ENCODE peak calls at places on chromosome 1, in seven cellular contexts. J is GM12878, W is SK-N-SH, H is H1, G is K562, I is GM12892, S is HepG2. V is an unnamed sample.

GRCh38 chr1:24089743-24090555 is 22.0 kb downstream of the MYOM3 start:
- DNase-seq in J (no peak), W (no peak), H (no peak), G (no peak), I (no peak), S (no peak), V (no peak)

GRCh38 chr1:20322081-20322824 is 31.6 kb downstream of the VWA5B1 start:
- DNase-seq in J (peak), W (no peak), H (no peak), G (no peak), I (peak), S (no peak), V (peak)

GRCh38 chr1:20329793-20330542 is 39.3 kb downstream of the VWA5B1 start:
- DNase-seq in J (no peak), W (no peak), H (peak), G (no peak), I (no peak), S (no peak), V (no peak)

GRCh38 chr1:185574139-185574835 is 159.9 kb upstream of the HMCN1 start:
- DNase-seq in J (no peak), W (no peak), H (no peak), G (no peak), I (no peak), S (no peak), V (no peak)

GRCh38 chr1:112061852-112062451 is 72.5 kb upstream of the KCND3 start:
- DNase-seq in J (no peak), W (no peak), H (no peak), G (no peak), I (no peak), S (no peak), V (no peak)

GRCh38 chr1:35476099-35476674 is 81.0 kb downstream of the KIAA0319L start:
- DNase-seq in J (no peak), W (no peak), H (no peak), G (no peak), I (no peak), S (no peak), V (no peak)

GRCh38 chr1:152502496-152503180 is 8.0 kb upstream of the LCE5A start:
- DNase-seq in J (no peak), W (no peak), H (no peak), G (no peak), I (no peak), S (no peak), V (no peak)

GRCh38 chr1:200291106-200291505 is 118.7 kb downstream of the ZNF281 start:
- DNase-seq in J (no peak), W (no peak), H (no peak), G (no peak), I (no peak), S (no peak), V (no peak)

GRCh38 chr1:180912211-180912800 is 391 bp upstream of the KIAA1614 start:
- DNase-seq in J (no peak), W (no peak), H (peak), G (no peak), I (no peak), S (no peak), V (no peak)

GRCh38 chr1:33762962-33763361 is 100.9 kb upstream of the HMGB4 start:
- DNase-seq in J (no peak), W (no peak), H (no peak), G (no peak), I (no peak), S (no peak), V (no peak)

GRCh38 chr1:53369761-53370160 is 41.9 kb upstream of the LRP8 start:
- DNase-seq in J (no peak), W (no peak), H (peak), G (no peak), I (no peak), S (no peak), V (no peak)

GRCh38 chr1:243301059-243301458 is 45.2 kb downstream of the SDCCAG8 start:
- DNase-seq in J (no peak), W (no peak), H (no peak), G (no peak), I (no peak), S (no peak), V (no peak)

GRCh38 chr1:228058981-228059535 is 23.4 kb upstream of the ARF1 start:
- DNase-seq in J (no peak), W (no peak), H (no peak), G (no peak), I (no peak), S (no peak), V (no peak)

GRCh38 chr1:99672022-99672421 is 26.1 kb downstream of the PALMD start:
- DNase-seq in J (no peak), W (no peak), H (no peak), G (no peak), I (no peak), S (no peak), V (no peak)
- TF ChIP-seq TAF1 in J (no peak), W (no peak), H (no peak), G (no peak), I (no peak), S (no peak), V (no peak)

GRCh38 chr1:9696793-9697192 is 45.3 kb downstream of the PIK3CD start:
- DNase-seq in J (no peak), W (no peak), H (no peak), G (no peak), I (no peak), S (no peak), V (no peak)

GRCh38 chr1:9700340-9700739 is 48.8 kb downstream of the PIK3CD start:
- DNase-seq in J (no peak), W (peak), H (no peak), G (no peak), I (no peak), S (no peak), V (no peak)

GRCh38 chr1:9701661-9702060 is 50.1 kb downstream of the PIK3CD start:
- DNase-seq in J (no peak), W (no peak), H (no peak), G (no peak), I (no peak), S (no peak), V (no peak)

GRCh38 chr1:9703165-9703509 is 51.6 kb downstream of the PIK3CD start:
- DNase-seq in J (no peak), W (no peak), H (no peak), G (peak), I (no peak), S (no peak), V (no peak)

GRCh38 chr1:9699361-9699760 is 47.8 kb downstream of the PIK3CD start:
- DNase-seq in J (no peak), W (no peak), H (no peak), G (no peak), I (no peak), S (no peak), V (no peak)
- TF ChIP-seq TAF1 in J (no peak), W (no peak), H (no peak), G (no peak), I (no peak), S (no peak), V (no peak)

GRCh38 chr1:109718495-109718894 is 6.4 kb downstream of the GSTM5 start:
- DNase-seq in J (no peak), W (peak), H (no peak), G (peak), I (no peak), S (peak), V (no peak)

GRCh38 chr1:109721046-109721445 is 9.0 kb downstream of the GSTM5 start:
- DNase-seq in J (no peak), W (no peak), H (no peak), G (no peak), I (no peak), S (no peak), V (no peak)

GRCh38 chr1:109717729-109718128 is 5.7 kb downstream of the GSTM5 start:
- DNase-seq in J (no peak), W (no peak), H (no peak), G (no peak), I (no peak), S (no peak), V (no peak)

GRCh38 chr1:109721971-109722370 is 9.9 kb downstream of the GSTM5 start:
- DNase-seq in J (no peak), W (no peak), H (no peak), G (no peak), I (no peak), S (no peak), V (no peak)

DNA sequence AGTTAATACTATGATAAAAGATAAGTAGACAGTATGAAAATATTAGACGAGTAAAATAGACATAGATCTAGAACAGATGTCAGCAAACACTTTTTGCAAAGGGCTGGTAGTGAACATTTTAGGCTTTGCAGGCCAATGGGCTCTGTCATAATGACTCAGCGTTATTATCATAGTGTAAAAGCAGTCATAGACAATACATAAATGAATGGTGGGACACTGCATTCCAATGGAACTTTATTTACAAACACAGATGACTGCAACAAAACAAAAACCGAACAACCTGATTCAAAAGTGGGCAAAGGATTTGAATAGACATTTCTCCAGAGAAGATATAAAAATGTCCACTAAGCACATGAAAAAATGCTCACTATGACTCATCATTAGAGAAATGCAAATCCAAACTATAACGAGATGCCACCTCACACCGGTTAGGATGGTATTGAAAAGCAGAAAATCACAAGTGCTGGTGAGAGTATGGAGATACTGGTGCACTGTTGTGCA is 7.3 kb downstream of the GSTM5 start:
- DNase-seq in J (peak), W (no peak), H (no peak), G (peak), I (no peak), S (no peak), V (no peak)
- TF ChIP-seq TAF1 in J (no peak), W (no peak), H (no peak), G (no peak), I (no peak), S (no peak), V (no peak)

GRCh38 chr1:215418876-215419442 is 148.1 kb upstream of the KCTD3 start:
- DNase-seq in J (no peak), W (peak), H (no peak), G (no peak), I (no peak), S (no peak), V (no peak)
- TF ChIP-seq TAF1 in J (no peak), W (no peak), H (no peak), G (no peak), I (no peak), S (no peak), V (no peak)